ENCODE peak calls at places on chromosomes 1 and 21, in six cellular contexts. One of them, this sample, is unnamed. For H3K27me3, the result is how much of the 10 kb centered on the place peaks cover.

GRCh38 chr1:111538343-111539035 is 35.1 kb upstream of the ADORA3 start:
- DNase-seq in K562: no peak
- DNase-seq in transverse colon: peak
- DNase-seq in ovary: no peak
- DNase-seq in uterus: no peak
- DNase-seq in prostate gland: no peak
- DNase-seq in this sample: no peak

GRCh38 chr1:89363638-89364536 is at the start of gene GBP6:
- DNase-seq in K562: no peak
- DNase-seq in transverse colon: no peak
- DNase-seq in prostate gland: no peak
- DNase-seq in uterus: no peak
- DNase-seq in ovary: no peak
- DNase-seq in this sample: no peak

GRCh38 chr1:229248821-229249817 is 21.8 kb upstream of the RAB4A start:
- DNase-seq in prostate gland: no peak
- DNase-seq in transverse colon: no peak
- DNase-seq in K562: no peak
- DNase-seq in ovary: no peak
- DNase-seq in uterus: no peak
- DNase-seq in this sample: no peak

GRCh38 chr1:35173516-35174224 is 19.3 kb downstream of the SFPQ start:
- DNase-seq in transverse colon: no peak
- DNase-seq in prostate gland: no peak
- DNase-seq in ovary: no peak
- DNase-seq in K562: no peak
- DNase-seq in uterus: no peak
- DNase-seq in this sample: no peak

GRCh38 chr21:44571844-44572782 is 1.4 kb upstream of the KRTAP10-4 start:
- DNase-seq in prostate gland: no peak
- DNase-seq in K562: no peak
- DNase-seq in ovary: no peak
- DNase-seq in transverse colon: no peak
- DNase-seq in uterus: no peak
- DNase-seq in this sample: no peak

GRCh38 chr1:159012495-159012894 is 2.8 kb downstream of the IFI16 start:
- DNase-seq in transverse colon: peak
- DNase-seq in K562: no peak
- DNase-seq in uterus: no peak
- DNase-seq in ovary: no peak
- DNase-seq in prostate gland: no peak
- DNase-seq in this sample: no peak

GRCh38 chr1:216462061-216462775 is 39.0 kb upstream of the USH2A start:
- DNase-seq in K562: no peak
- DNase-seq in uterus: no peak
- DNase-seq in prostate gland: no peak
- DNase-seq in ovary: no peak
- DNase-seq in transverse colon: no peak
- DNase-seq in this sample: no peak

GRCh38 chr1:167392200-167392696 is 126.1 kb downstream of the CD247 start:
- DNase-seq in K562: no peak
- DNase-seq in prostate gland: no peak
- DNase-seq in transverse colon: no peak
- DNase-seq in ovary: no peak
- DNase-seq in uterus: no peak
- DNase-seq in this sample: no peak

GRCh38 chr1:109959632-109959973 is 25.0 kb upstream of the AHCYL1 start:
- DNase-seq in prostate gland: no peak
- DNase-seq in transverse colon: no peak
- DNase-seq in K562: no peak
- DNase-seq in ovary: no peak
- DNase-seq in uterus: no peak
- DNase-seq in this sample: no peak

GRCh38 chr1:167212025-167212424 is 8.7 kb upstream of the POU2F1 start:
- DNase-seq in prostate gland: no peak
- DNase-seq in uterus: no peak
- DNase-seq in ovary: no peak
- DNase-seq in K562: no peak
- DNase-seq in transverse colon: no peak
- DNase-seq in this sample: no peak

GRCh38 chr21:45913886-45914285 is 67.7 kb upstream of the COL6A1 start:
- DNase-seq in ovary: no peak
- DNase-seq in transverse colon: no peak
- DNase-seq in prostate gland: no peak
- DNase-seq in uterus: no peak
- DNase-seq in K562: no peak
- DNase-seq in this sample: no peak

GRCh38 chr1:58592521-58593134 is 15.6 kb upstream of the TACSTD2 start:
- DNase-seq in K562: no peak
- DNase-seq in transverse colon: no peak
- DNase-seq in ovary: peak
- DNase-seq in prostate gland: peak
- DNase-seq in uterus: peak
- DNase-seq in this sample: no peak

GRCh38 chr1:216223521-216223920 is 199.7 kb downstream of the USH2A start:
- DNase-seq in uterus: no peak
- DNase-seq in K562: no peak
- DNase-seq in ovary: no peak
- DNase-seq in prostate gland: no peak
- DNase-seq in transverse colon: no peak
- DNase-seq in this sample: no peak

GRCh38 chr1:207619833-207620572 is 24.9 kb upstream of the CR1L start:
- DNase-seq in ovary: no peak
- DNase-seq in transverse colon: no peak
- DNase-seq in K562: peak
- DNase-seq in prostate gland: no peak
- DNase-seq in uterus: no peak
- DNase-seq in this sample: peak

GRCh38 chr1:61081135-61081636 is 1.2 kb upstream of the NFIA start:
- DNase-seq in prostate gland: no peak
- DNase-seq in ovary: no peak
- DNase-seq in uterus: no peak
- DNase-seq in K562: no peak
- DNase-seq in transverse colon: no peak
- DNase-seq in this sample: no peak

GRCh38 chr1:183090386-183091006 is 67.3 kb downstream of the LAMC1 start:
- DNase-seq in K562: no peak
- DNase-seq in prostate gland: peak
- DNase-seq in transverse colon: peak
- DNase-seq in ovary: peak
- DNase-seq in uterus: peak
- DNase-seq in this sample: peak

GRCh38 chr1:114535401-114535800 is 24.4 kb upstream of the TRIM33 start:
- DNase-seq in uterus: no peak
- DNase-seq in transverse colon: no peak
- DNase-seq in ovary: no peak
- DNase-seq in prostate gland: no peak
- DNase-seq in K562: no peak
- DNase-seq in this sample: no peak

DNA sequence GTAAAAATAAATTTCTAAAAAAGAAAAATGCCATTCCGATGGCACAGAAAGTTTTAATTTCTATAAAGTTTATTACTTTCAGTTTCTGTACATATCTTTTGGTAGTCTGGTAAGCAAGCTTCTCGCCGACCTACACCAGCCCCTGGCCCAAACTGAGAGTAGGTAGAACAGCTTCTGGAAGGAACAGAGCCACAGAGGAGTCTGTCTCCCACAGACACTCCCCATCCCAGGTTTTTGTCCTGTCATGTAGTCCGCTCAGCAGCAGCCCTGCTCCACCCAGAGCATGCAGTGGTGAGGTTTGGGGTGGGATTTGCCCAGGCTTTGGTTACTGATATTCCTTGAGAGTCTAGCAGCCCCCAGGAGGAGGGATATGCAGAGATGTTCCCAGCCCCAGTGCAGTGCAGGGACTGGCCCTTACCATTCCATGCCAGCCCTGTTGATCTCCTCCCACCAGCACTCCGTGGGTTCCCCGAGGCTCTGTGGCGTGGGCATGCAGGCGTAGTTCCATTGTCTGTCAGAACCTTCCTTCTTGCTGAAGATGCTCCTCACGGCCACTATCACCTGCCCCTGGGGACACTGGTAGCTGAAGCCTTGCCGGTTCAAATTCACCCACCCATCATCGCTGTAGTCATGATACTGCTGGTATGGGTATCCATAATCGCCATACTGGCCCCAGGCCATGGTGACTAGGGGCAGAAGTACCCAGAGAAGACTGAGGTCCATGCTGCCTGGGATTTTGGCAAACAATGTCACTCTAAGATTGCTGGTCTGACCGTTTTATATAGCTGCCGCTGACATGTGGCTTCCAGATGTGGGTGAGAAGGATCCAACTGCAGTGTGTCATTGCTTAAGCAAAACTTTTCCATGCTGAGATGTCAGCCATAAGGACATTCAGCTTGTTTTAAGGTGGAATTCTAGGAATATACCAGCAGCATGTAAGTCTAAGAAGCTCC is at the start of gene DPT:
- DNase-seq in ovary: peak
- DNase-seq in prostate gland: no peak
- DNase-seq in K562: no peak
- DNase-seq in uterus: peak
- DNase-seq in transverse colon: no peak
- DNase-seq in this sample: no peak
- TF ChIP-seq POLR2A in ovary: no peak
- TF ChIP-seq POLR2A in prostate gland: no peak
- TF ChIP-seq POLR2A in K562: no peak
- TF ChIP-seq POLR2A in uterus: no peak
- TF ChIP-seq POLR2A in transverse colon: no peak
- TF ChIP-seq POLR2A in this sample: no peak

DNA sequence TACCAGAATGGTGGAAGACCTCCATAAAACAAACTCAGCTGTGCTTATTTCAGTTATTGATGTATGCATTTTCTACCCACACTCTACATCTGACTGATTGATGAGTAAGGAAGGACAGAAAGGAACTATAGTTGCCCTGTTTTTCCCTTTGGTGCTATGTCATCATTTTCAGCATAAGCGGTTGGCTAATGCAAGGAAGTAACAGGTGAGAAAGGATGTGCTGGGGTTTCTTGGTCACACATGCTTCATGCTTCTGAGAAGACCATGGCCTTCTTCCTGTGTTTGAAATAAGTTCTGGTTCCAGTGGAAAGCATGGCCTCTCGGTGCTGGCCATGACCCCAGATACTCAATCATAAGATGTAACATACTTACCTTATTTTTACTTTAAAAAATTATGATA is 541.2 kb downstream of the PTPRU start:
- DNase-seq in uterus: no peak
- DNase-seq in ovary: no peak
- DNase-seq in prostate gland: no peak
- DNase-seq in transverse colon: no peak
- DNase-seq in K562: no peak
- DNase-seq in this sample: no peak
- H3K27me3 ChIP-seq in uterus: under half
- H3K27me3 ChIP-seq in ovary: under half
- H3K27me3 ChIP-seq in prostate gland: under half
- H3K27me3 ChIP-seq in transverse colon: under half
- H3K27me3 ChIP-seq in K562: under half
- H3K27me3 ChIP-seq in this sample: under half

DNA sequence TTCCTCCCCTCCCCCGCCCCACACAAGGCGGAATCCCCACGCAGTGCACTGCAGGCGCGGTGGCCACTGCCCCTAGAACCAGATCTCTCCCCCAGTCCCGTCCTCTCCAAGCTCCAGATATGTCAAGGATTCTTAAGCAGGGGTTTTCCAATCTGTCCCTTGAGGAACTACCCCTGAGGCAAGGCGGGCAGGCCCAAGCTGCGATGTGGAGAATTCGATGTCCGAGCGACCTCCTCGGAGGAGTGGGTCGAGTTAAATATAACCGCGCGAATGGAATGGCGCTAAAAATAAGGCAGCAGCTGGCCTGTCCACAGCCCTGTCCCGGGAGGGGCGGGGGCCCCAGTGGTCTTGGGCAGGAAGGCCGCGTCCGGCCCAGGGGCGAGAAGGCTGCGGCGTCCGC is 5.8 kb upstream of the FOXD3 start:
- DNase-seq in uterus: no peak
- DNase-seq in transverse colon: no peak
- DNase-seq in prostate gland: no peak
- DNase-seq in K562: no peak
- DNase-seq in ovary: no peak
- DNase-seq in this sample: no peak
- TF ChIP-seq POLR2A in uterus: no peak
- TF ChIP-seq POLR2A in transverse colon: no peak
- TF ChIP-seq POLR2A in prostate gland: no peak
- TF ChIP-seq POLR2A in K562: no peak
- TF ChIP-seq POLR2A in ovary: no peak
- TF ChIP-seq POLR2A in this sample: no peak

GRCh38 chr1:228039986-228040385 is 33.2 kb downstream of the WNT3A start:
- DNase-seq in prostate gland: no peak
- DNase-seq in uterus: no peak
- DNase-seq in transverse colon: no peak
- DNase-seq in K562: no peak
- DNase-seq in ovary: no peak
- DNase-seq in this sample: no peak
- H3K27me3 ChIP-seq in prostate gland: under half
- H3K27me3 ChIP-seq in uterus: under half
- H3K27me3 ChIP-seq in transverse colon: half or more
- H3K27me3 ChIP-seq in K562: under half
- H3K27me3 ChIP-seq in ovary: under half
- H3K27me3 ChIP-seq in this sample: under half

GRCh38 chr1:56477164-56478111 is 101.9 kb downstream of the PLPP3 start:
- DNase-seq in uterus: peak
- DNase-seq in transverse colon: peak
- DNase-seq in prostate gland: no peak
- DNase-seq in K562: no peak
- DNase-seq in ovary: peak
- DNase-seq in this sample: peak
- TF ChIP-seq POLR2A in uterus: peak
- TF ChIP-seq POLR2A in transverse colon: peak
- TF ChIP-seq POLR2A in prostate gland: no peak
- TF ChIP-seq POLR2A in K562: no peak
- TF ChIP-seq POLR2A in ovary: peak
- TF ChIP-seq POLR2A in this sample: no peak

This sample was measured in testis.